ENCODE peak calls at places on chromosomes 7 and 10, in five cellular contexts. K is tibial nerve, F is cardiac fibroblast, D is mammary epithelial cell, B is gastrocnemius medialis. Y is an unnamed sample.

GRCh38 chr7:24827589-24827988 is 70.3 kb upstream of the GSDME start:
- DNase-seq in D (peak; percentile 40), F (peak; percentile 67), K (no peak), B (no peak), Y (no peak)

GRCh38 chr10:100730739-100731602 is 14.4 kb upstream of the PAX2 start:
- DNase-seq in D (no peak), F (peak; percentile 31), B (no peak), K (no peak), Y (no peak)

GRCh38 chr7:33686001-33686591 is 219.2 kb upstream of the BMPER start:
- DNase-seq in D (no peak), K (no peak), B (no peak), F (no peak), Y (no peak)

GRCh38 chr7:30799206-30799975 is 28.2 kb downstream of the MINDY4 start:
- DNase-seq in F (peak; percentile 99), K (peak; percentile 43), D (peak; percentile 99), B (peak; percentile 43), Y (peak; percentile 82)

GRCh38 chr7:83956104-83956503 is 238.5 kb downstream of the SEMA3A start:
- DNase-seq in F (no peak), K (no peak), B (no peak), D (no peak), Y (no peak)

GRCh38 chr7:128065872-128066271 is 34.6 kb upstream of the LRRC4 start:
- DNase-seq in F (no peak), K (no peak), B (no peak), D (no peak), Y (no peak)

GRCh38 chr7:36984051-36984492 is 259.8 kb upstream of the AOAH start:
- DNase-seq in B (no peak), D (no peak), F (no peak), K (no peak), Y (no peak)

GRCh38 chr7:123594813-123595241 is 6.8 kb upstream of the ASB15 start:
- DNase-seq in D (no peak), K (no peak), B (no peak), F (no peak), Y (no peak)

GRCh38 chr7:73870041-73870492 is 9.1 kb downstream of the TMEM270 start:
- DNase-seq in K (no peak), F (no peak), B (no peak), D (no peak), Y (no peak)

GRCh38 chr7:68258569-68258968 is 1261.9 kb downstream of the TYW1 start:
- DNase-seq in F (no peak), K (no peak), B (no peak), D (no peak), Y (no peak)

GRCh38 chr7:1643270-1644092 is 26.6 kb upstream of the ELFN1 start:
- DNase-seq in K (no peak), B (no peak), F (no peak), D (no peak), Y (no peak)

GRCh38 chr7:116674508-116675173 is 2.6 kb downstream of the MET start:
- DNase-seq in D (peak; percentile 89), F (peak; percentile 33), K (no peak), B (no peak), Y (no peak)

GRCh38 chr10:14084875-14085274 is 245.8 kb downstream of the FRMD4A start:
- DNase-seq in B (no peak), F (peak; percentile 68), K (no peak), D (no peak), Y (no peak)

GRCh38 chr7:30920584-30921539 is 9.2 kb downstream of the AQP1 start:
- DNase-seq in B (no peak), F (peak; percentile 59), D (no peak), K (peak; percentile 9), Y (peak; percentile 41)

GRCh38 chr7:142298009-142298408 is 40.2 kb upstream of the PRSS58 start:
- DNase-seq in K (no peak), F (peak; percentile 23), B (no peak), D (peak; percentile 15), Y (no peak)

GRCh38 chr7:88278881-88279280 is 27.8 kb downstream of the STEAP4 start:
- DNase-seq in K (no peak), D (peak; percentile 90), B (no peak), F (peak; percentile 30), Y (no peak)

GRCh38 chr10:130108934-130109604 is 1.6 kb downstream of the C10orf143 start:
- DNase-seq in D (no peak), B (no peak), F (no peak), K (no peak), Y (no peak)

GRCh38 chr10:101001225-101002035 is 1.8 kb downstream of the LZTS2 start:
- DNase-seq in K (peak; percentile 86), D (peak; percentile 62), F (peak; percentile 95), B (peak; percentile 90), Y (peak; percentile 71)

GRCh38 chr7:99623091-99623693 is 6.4 kb downstream of the ZSCAN25 start:
- DNase-seq in K (no peak), F (no peak), D (peak; percentile 90), B (no peak), Y (no peak)

GRCh38 chr10:58189269-58189668 is 78.4 kb downstream of the IPMK start:
- DNase-seq in F (peak; percentile 17), D (peak; percentile 60), K (no peak), B (peak; percentile 51), Y (no peak)

GRCh38 chr7:105106473-105106872 is 92.5 kb downstream of the KMT2E start:
- DNase-seq in F (no peak), K (no peak), D (no peak), B (no peak), Y (no peak)

GRCh38 chr10:59601985-59602384 is 107.7 kb downstream of the SLC16A9 start:
- DNase-seq in F (no peak), K (no peak), D (no peak), B (no peak), Y (no peak)

GRCh38 chr7:52720856-52721255 is 314.6 kb upstream of the POM121L12 start:
- DNase-seq in K (no peak), F (no peak), B (no peak), D (no peak), Y (no peak)

GRCh38 chr7:44281811-44282600 is 43.4 kb downstream of the CAMK2B start:
- DNase-seq in F (no peak), K (peak; percentile 7), B (peak; percentile 1), D (no peak), Y (peak; percentile 26)

GRCh38 chr10:71060636-71061426 is 151.5 kb upstream of the UNC5B start:
- DNase-seq in B (no peak), D (no peak), F (no peak), K (no peak), Y (no peak)

DNA sequence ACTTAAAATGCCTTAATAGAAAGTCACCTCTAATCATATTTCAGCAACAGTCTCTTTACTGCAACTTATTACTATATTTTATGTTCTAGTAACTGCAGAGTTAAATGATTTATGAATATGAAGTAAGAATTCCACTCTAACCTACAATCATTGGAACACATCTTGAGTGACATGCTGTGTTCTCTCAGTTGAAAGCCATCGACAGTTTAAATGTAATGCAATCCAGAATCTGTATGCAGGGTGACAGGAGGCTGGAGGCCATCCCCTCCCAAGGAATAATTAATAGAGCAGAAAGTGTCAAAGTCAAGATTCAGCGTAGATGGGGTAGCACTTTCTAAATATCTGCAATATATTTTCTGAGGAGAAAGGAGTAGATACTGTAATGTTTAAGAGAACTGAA is 590.3 kb upstream of the SORCS1 start:
- DNase-seq in B (no peak), F (no peak), K (no peak), D (no peak), Y (no peak)
- H3K4me3 ChIP-seq in B (no peak overlapping the region), F (no peak overlapping the region), K (no peak overlapping the region), D (no peak overlapping the region), Y (no peak overlapping the region)

GRCh38 chr10:119516381-119517234 is 25.9 kb downstream of the RGS10 start:
- DNase-seq in K (no peak), F (peak; percentile 29), B (no peak), D (no peak), Y (no peak)
- TF ChIP-seq CTCF in K (no peak), F (no peak), B (no peak), D (no peak), Y (no peak)

DNA sequence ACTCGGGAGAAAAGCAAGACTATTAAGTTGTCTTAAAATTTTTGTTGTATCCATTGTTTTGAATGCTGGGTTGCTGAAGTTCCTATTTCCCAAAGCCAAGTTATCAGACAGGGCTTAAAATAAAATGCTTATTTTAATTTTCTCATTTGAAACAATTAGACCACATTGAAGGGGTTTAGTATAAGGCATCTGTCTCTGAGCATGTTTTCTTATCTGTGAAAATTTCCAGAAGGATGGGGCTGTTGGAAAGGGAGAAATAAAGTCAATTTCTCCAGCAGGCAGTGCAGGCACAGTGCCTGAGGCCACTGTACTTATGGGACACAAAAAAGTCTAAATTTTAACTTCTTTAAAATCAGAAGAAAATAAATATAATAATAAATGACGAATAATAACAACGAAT is 396.6 kb downstream of the KCNMA1 start:
- DNase-seq in B (no peak), F (no peak), K (no peak), D (no peak), Y (no peak)
- H3K4me3 ChIP-seq in B (no peak overlapping the region), F (no peak overlapping the region), K (no peak overlapping the region), D (no peak overlapping the region), Y (no peak overlapping the region)

GRCh38 chr7:82699773-82700186 is 256.2 kb upstream of the CACNA2D1 start:
- DNase-seq in D (peak; percentile 89), K (no peak), F (peak; percentile 39), B (no peak), Y (no peak)
- TF ChIP-seq CTCF in D (no peak), K (no peak), F (no peak), B (no peak), Y (no peak)

GRCh38 chr10:125153693-125154490 is 6.5 kb downstream of the CTBP2 start:
- DNase-seq in F (peak; percentile 43), B (no peak), D (no peak), K (no peak), Y (no peak)

GRCh38 chr10:125151824-125152634 is 8.3 kb downstream of the CTBP2 start:
- DNase-seq in F (no peak), B (no peak), D (no peak), K (no peak), Y (no peak)

GRCh38 chr10:125149278-125150047 is 10.9 kb downstream of the CTBP2 start:
- DNase-seq in K (peak; percentile 55), B (peak; percentile 77), F (peak; percentile 88), D (peak; percentile 76), Y (no peak)

GRCh38 chr10:125152646-125153368 is 7.6 kb downstream of the CTBP2 start:
- DNase-seq in D (no peak), F (no peak), K (no peak), B (no peak), Y (peak; percentile 58)

DNA sequence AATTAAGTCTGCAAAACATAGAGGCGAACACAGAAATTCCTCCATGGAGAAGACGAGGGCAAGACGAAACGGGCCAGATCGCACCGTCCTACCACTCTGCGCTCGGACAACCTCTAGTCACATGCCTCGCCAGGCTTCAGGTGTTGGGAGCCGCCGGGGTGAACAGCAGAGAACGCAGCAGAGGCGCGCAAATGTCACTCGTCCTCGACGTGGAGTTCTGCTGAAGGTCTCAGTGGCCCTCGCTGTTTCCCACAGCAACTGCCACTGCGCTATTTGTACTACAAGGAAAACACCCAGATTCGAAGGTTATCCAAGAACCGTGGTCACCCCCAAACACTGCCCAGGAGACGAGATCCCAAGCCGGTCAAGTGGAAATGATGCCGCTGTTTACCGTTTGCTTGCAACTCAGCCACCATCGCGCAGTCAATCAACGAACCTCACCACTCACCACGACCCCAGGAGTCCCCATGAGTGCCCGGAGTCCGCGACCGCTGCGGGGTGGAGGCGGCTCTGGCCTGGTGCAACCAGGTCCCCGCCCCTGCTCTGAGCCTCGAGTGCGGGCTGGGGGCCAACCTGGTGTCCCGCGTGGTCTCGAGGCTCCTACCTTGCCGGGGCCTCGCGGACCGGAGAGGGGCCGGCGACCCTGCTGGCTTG is 9.1 kb downstream of the CTBP2 start:
- DNase-seq in K (no peak), F (no peak), D (no peak), B (no peak), Y (no peak)
- H3K4me3 ChIP-seq in K (no peak overlapping the region), F (no peak overlapping the region), D (no peak overlapping the region), B (no peak overlapping the region), Y (no peak overlapping the region)